ENCODE peak calls at places on chromosomes 3 and 15, in seven cellular contexts. One of them, this sample, is unnamed.

GRCh38 chr15:32853667-32854066 is 135.9 kb downstream of the GREM1 start:
- DNase-seq in NCI-H2029 treated with DMSO at 0.1 percent for 48 hours: no peak
- DNase-seq in T-helper 9 cell: no peak
- DNase-seq in stimulated activated CD8-positive, alpha-beta memory T cell treated with anti-CD3 and anti-CD28 coated beads, Interleukin-4, amount 100 ng/mL, for 24 hours: no peak
- DNase-seq in LHCN-M2: no peak
- DNase-seq in ELF-1: peak; percentile 37
- DNase-seq in body of pancreas: no peak
- DNase-seq in this sample: no peak

GRCh38 chr15:80179025-80179759 is 26.4 kb downstream of the FAH start:
- DNase-seq in stimulated activated CD8-positive, alpha-beta memory T cell treated with anti-CD3 and anti-CD28 coated beads, Interleukin-4, amount 100 ng/mL, for 24 hours: no peak
- DNase-seq in LHCN-M2: peak; percentile 95
- DNase-seq in ELF-1: no peak
- DNase-seq in body of pancreas: no peak
- DNase-seq in NCI-H2029 treated with DMSO at 0.1 percent for 48 hours: no peak
- DNase-seq in T-helper 9 cell: no peak
- DNase-seq in this sample: no peak

GRCh38 chr15:74988007-74988800 is 7.2 kb upstream of the SCAMP5 start:
- DNase-seq in T-helper 9 cell: no peak
- DNase-seq in LHCN-M2: peak; percentile 56
- DNase-seq in NCI-H2029 treated with DMSO at 0.1 percent for 48 hours: no peak
- DNase-seq in ELF-1: peak; percentile 79
- DNase-seq in body of pancreas: peak; percentile 71
- DNase-seq in stimulated activated CD8-positive, alpha-beta memory T cell treated with anti-CD3 and anti-CD28 coated beads, Interleukin-4, amount 100 ng/mL, for 24 hours: peak; percentile 21
- DNase-seq in this sample: no peak

GRCh38 chr3:131036200-131036816 is 9.6 kb downstream of the NEK11 start:
- DNase-seq in T-helper 9 cell: no peak
- DNase-seq in NCI-H2029 treated with DMSO at 0.1 percent for 48 hours: no peak
- DNase-seq in LHCN-M2: peak; percentile 67
- DNase-seq in body of pancreas: no peak
- DNase-seq in stimulated activated CD8-positive, alpha-beta memory T cell treated with anti-CD3 and anti-CD28 coated beads, Interleukin-4, amount 100 ng/mL, for 24 hours: no peak
- DNase-seq in ELF-1: no peak
- DNase-seq in this sample: no peak

GRCh38 chr3:49703443-49703927 is 14.1 kb downstream of the RNF123 start:
- DNase-seq in ELF-1: peak; percentile 82
- DNase-seq in T-helper 9 cell: peak; percentile 36
- DNase-seq in stimulated activated CD8-positive, alpha-beta memory T cell treated with anti-CD3 and anti-CD28 coated beads, Interleukin-4, amount 100 ng/mL, for 24 hours: peak; percentile 39
- DNase-seq in NCI-H2029 treated with DMSO at 0.1 percent for 48 hours: peak; percentile 28
- DNase-seq in LHCN-M2: peak; percentile 47
- DNase-seq in body of pancreas: peak; percentile 77
- DNase-seq in this sample: peak; percentile 91

GRCh38 chr3:51637941-51638471 is 33.0 kb upstream of the TEX264 start:
- DNase-seq in LHCN-M2: peak; percentile 56
- DNase-seq in NCI-H2029 treated with DMSO at 0.1 percent for 48 hours: no peak
- DNase-seq in ELF-1: peak; percentile 85
- DNase-seq in body of pancreas: peak; percentile 28
- DNase-seq in T-helper 9 cell: no peak
- DNase-seq in stimulated activated CD8-positive, alpha-beta memory T cell treated with anti-CD3 and anti-CD28 coated beads, Interleukin-4, amount 100 ng/mL, for 24 hours: peak; percentile 4
- DNase-seq in this sample: peak; percentile 23

GRCh38 chr3:149407898-149408297 is 30.4 kb upstream of the TM4SF1 start:
- DNase-seq in LHCN-M2: no peak
- DNase-seq in NCI-H2029 treated with DMSO at 0.1 percent for 48 hours: no peak
- DNase-seq in T-helper 9 cell: no peak
- DNase-seq in body of pancreas: peak; percentile 28
- DNase-seq in ELF-1: no peak
- DNase-seq in stimulated activated CD8-positive, alpha-beta memory T cell treated with anti-CD3 and anti-CD28 coated beads, Interleukin-4, amount 100 ng/mL, for 24 hours: no peak
- DNase-seq in this sample: no peak

GRCh38 chr15:47265686-47266085 is 451.6 kb upstream of the SEMA6D start:
- DNase-seq in LHCN-M2: no peak
- DNase-seq in body of pancreas: no peak
- DNase-seq in T-helper 9 cell: no peak
- DNase-seq in ELF-1: no peak
- DNase-seq in stimulated activated CD8-positive, alpha-beta memory T cell treated with anti-CD3 and anti-CD28 coated beads, Interleukin-4, amount 100 ng/mL, for 24 hours: no peak
- DNase-seq in NCI-H2029 treated with DMSO at 0.1 percent for 48 hours: no peak
- DNase-seq in this sample: no peak

GRCh38 chr3:180684807-180685206 is 5.5 kb upstream of the CCDC39 start:
- DNase-seq in T-helper 9 cell: no peak
- DNase-seq in LHCN-M2: no peak
- DNase-seq in ELF-1: peak; percentile 8
- DNase-seq in NCI-H2029 treated with DMSO at 0.1 percent for 48 hours: no peak
- DNase-seq in body of pancreas: no peak
- DNase-seq in stimulated activated CD8-positive, alpha-beta memory T cell treated with anti-CD3 and anti-CD28 coated beads, Interleukin-4, amount 100 ng/mL, for 24 hours: no peak
- DNase-seq in this sample: no peak

GRCh38 chr15:77634266-77634962 is 1.7 kb upstream of the LINGO1 start:
- DNase-seq in body of pancreas: peak; percentile 82
- DNase-seq in stimulated activated CD8-positive, alpha-beta memory T cell treated with anti-CD3 and anti-CD28 coated beads, Interleukin-4, amount 100 ng/mL, for 24 hours: peak; percentile 52
- DNase-seq in ELF-1: peak; percentile 94
- DNase-seq in T-helper 9 cell: peak; percentile 27
- DNase-seq in LHCN-M2: peak; percentile 28
- DNase-seq in NCI-H2029 treated with DMSO at 0.1 percent for 48 hours: no peak
- DNase-seq in this sample: peak; percentile 62

GRCh38 chr3:37909067-37909911 is 47.6 kb downstream of the CTDSPL start:
- DNase-seq in body of pancreas: peak; percentile 26
- DNase-seq in stimulated activated CD8-positive, alpha-beta memory T cell treated with anti-CD3 and anti-CD28 coated beads, Interleukin-4, amount 100 ng/mL, for 24 hours: no peak
- DNase-seq in NCI-H2029 treated with DMSO at 0.1 percent for 48 hours: no peak
- DNase-seq in T-helper 9 cell: no peak
- DNase-seq in LHCN-M2: peak; percentile 37
- DNase-seq in ELF-1: no peak
- DNase-seq in this sample: no peak

GRCh38 chr3:59759298-59760169 is 709.7 kb upstream of the CFAP20DC start:
- DNase-seq in ELF-1: no peak
- DNase-seq in body of pancreas: no peak
- DNase-seq in NCI-H2029 treated with DMSO at 0.1 percent for 48 hours: no peak
- DNase-seq in LHCN-M2: no peak
- DNase-seq in stimulated activated CD8-positive, alpha-beta memory T cell treated with anti-CD3 and anti-CD28 coated beads, Interleukin-4, amount 100 ng/mL, for 24 hours: peak; percentile 34
- DNase-seq in T-helper 9 cell: no peak
- DNase-seq in this sample: no peak

GRCh38 chr15:28974142-28974541 is 88.4 kb downstream of the APBA2 start:
- DNase-seq in T-helper 9 cell: no peak
- DNase-seq in NCI-H2029 treated with DMSO at 0.1 percent for 48 hours: no peak
- DNase-seq in LHCN-M2: no peak
- DNase-seq in ELF-1: no peak
- DNase-seq in body of pancreas: no peak
- DNase-seq in stimulated activated CD8-positive, alpha-beta memory T cell treated with anti-CD3 and anti-CD28 coated beads, Interleukin-4, amount 100 ng/mL, for 24 hours: peak; percentile 26
- DNase-seq in this sample: no peak

GRCh38 chr3:141524988-141525387 is 38.2 kb downstream of the RASA2 start:
- DNase-seq in T-helper 9 cell: no peak
- DNase-seq in NCI-H2029 treated with DMSO at 0.1 percent for 48 hours: no peak
- DNase-seq in stimulated activated CD8-positive, alpha-beta memory T cell treated with anti-CD3 and anti-CD28 coated beads, Interleukin-4, amount 100 ng/mL, for 24 hours: no peak
- DNase-seq in body of pancreas: no peak
- DNase-seq in ELF-1: no peak
- DNase-seq in LHCN-M2: no peak
- DNase-seq in this sample: no peak

GRCh38 chr3:19891740-19892139 is 42.3 kb downstream of the EFHB start:
- DNase-seq in body of pancreas: no peak
- DNase-seq in ELF-1: no peak
- DNase-seq in LHCN-M2: peak; percentile 34
- DNase-seq in T-helper 9 cell: no peak
- DNase-seq in NCI-H2029 treated with DMSO at 0.1 percent for 48 hours: no peak
- DNase-seq in stimulated activated CD8-positive, alpha-beta memory T cell treated with anti-CD3 and anti-CD28 coated beads, Interleukin-4, amount 100 ng/mL, for 24 hours: no peak
- DNase-seq in this sample: no peak

GRCh38 chr15:26674467-26674866 is 98.4 kb downstream of the GABRB3 start:
- DNase-seq in T-helper 9 cell: no peak
- DNase-seq in ELF-1: no peak
- DNase-seq in LHCN-M2: no peak
- DNase-seq in body of pancreas: no peak
- DNase-seq in NCI-H2029 treated with DMSO at 0.1 percent for 48 hours: no peak
- DNase-seq in stimulated activated CD8-positive, alpha-beta memory T cell treated with anti-CD3 and anti-CD28 coated beads, Interleukin-4, amount 100 ng/mL, for 24 hours: no peak
- DNase-seq in this sample: no peak

GRCh38 chr15:64279131-64279530 is 76.8 kb downstream of the CSNK1G1 start:
- DNase-seq in ELF-1: no peak
- DNase-seq in body of pancreas: no peak
- DNase-seq in stimulated activated CD8-positive, alpha-beta memory T cell treated with anti-CD3 and anti-CD28 coated beads, Interleukin-4, amount 100 ng/mL, for 24 hours: no peak
- DNase-seq in NCI-H2029 treated with DMSO at 0.1 percent for 48 hours: no peak
- DNase-seq in LHCN-M2: no peak
- DNase-seq in T-helper 9 cell: no peak
- DNase-seq in this sample: no peak

GRCh38 chr3:11558002-11558401 is 85.7 kb downstream of the VGLL4 start:
- DNase-seq in T-helper 9 cell: no peak
- DNase-seq in body of pancreas: peak; percentile 4
- DNase-seq in LHCN-M2: peak; percentile 86
- DNase-seq in ELF-1: no peak
- DNase-seq in NCI-H2029 treated with DMSO at 0.1 percent for 48 hours: no peak
- DNase-seq in stimulated activated CD8-positive, alpha-beta memory T cell treated with anti-CD3 and anti-CD28 coated beads, Interleukin-4, amount 100 ng/mL, for 24 hours: no peak
- DNase-seq in this sample: no peak

GRCh38 chr3:116423365-116423764 is 21.9 kb downstream of the LSAMP start:
- DNase-seq in NCI-H2029 treated with DMSO at 0.1 percent for 48 hours: peak; percentile 19
- DNase-seq in stimulated activated CD8-positive, alpha-beta memory T cell treated with anti-CD3 and anti-CD28 coated beads, Interleukin-4, amount 100 ng/mL, for 24 hours: no peak
- DNase-seq in body of pancreas: no peak
- DNase-seq in LHCN-M2: no peak
- DNase-seq in T-helper 9 cell: no peak
- DNase-seq in ELF-1: no peak
- DNase-seq in this sample: no peak

GRCh38 chr15:71349336-71349735 is 234.1 kb downstream of the THSD4 start:
- DNase-seq in body of pancreas: no peak
- DNase-seq in T-helper 9 cell: no peak
- DNase-seq in ELF-1: no peak
- DNase-seq in stimulated activated CD8-positive, alpha-beta memory T cell treated with anti-CD3 and anti-CD28 coated beads, Interleukin-4, amount 100 ng/mL, for 24 hours: no peak
- DNase-seq in LHCN-M2: no peak
- DNase-seq in NCI-H2029 treated with DMSO at 0.1 percent for 48 hours: no peak
- DNase-seq in this sample: no peak

GRCh38 chr3:31959951-31960792 is 20.9 kb downstream of the OSBPL10 start:
- DNase-seq in ELF-1: peak; percentile 45
- DNase-seq in stimulated activated CD8-positive, alpha-beta memory T cell treated with anti-CD3 and anti-CD28 coated beads, Interleukin-4, amount 100 ng/mL, for 24 hours: no peak
- DNase-seq in NCI-H2029 treated with DMSO at 0.1 percent for 48 hours: no peak
- DNase-seq in T-helper 9 cell: no peak
- DNase-seq in body of pancreas: no peak
- DNase-seq in LHCN-M2: peak; percentile 36
- DNase-seq in this sample: no peak

GRCh38 chr3:147354621-147355020 is 51.7 kb downstream of the ZIC4 start:
- DNase-seq in ELF-1: peak; percentile 51
- DNase-seq in T-helper 9 cell: no peak
- DNase-seq in NCI-H2029 treated with DMSO at 0.1 percent for 48 hours: no peak
- DNase-seq in body of pancreas: no peak
- DNase-seq in stimulated activated CD8-positive, alpha-beta memory T cell treated with anti-CD3 and anti-CD28 coated beads, Interleukin-4, amount 100 ng/mL, for 24 hours: no peak
- DNase-seq in LHCN-M2: no peak
- DNase-seq in this sample: no peak

GRCh38 chr15:57479005-57479404 is 102.7 kb downstream of the CGNL1 start:
- DNase-seq in NCI-H2029 treated with DMSO at 0.1 percent for 48 hours: no peak
- DNase-seq in stimulated activated CD8-positive, alpha-beta memory T cell treated with anti-CD3 and anti-CD28 coated beads, Interleukin-4, amount 100 ng/mL, for 24 hours: no peak
- DNase-seq in ELF-1: no peak
- DNase-seq in LHCN-M2: no peak
- DNase-seq in T-helper 9 cell: no peak
- DNase-seq in body of pancreas: peak; percentile 52
- DNase-seq in this sample: no peak

GRCh38 chr15:74433592-74434259 is at the start of gene SEMA7A:
- DNase-seq in stimulated activated CD8-positive, alpha-beta memory T cell treated with anti-CD3 and anti-CD28 coated beads, Interleukin-4, amount 100 ng/mL, for 24 hours: peak; percentile 70
- DNase-seq in ELF-1: peak; percentile 81
- DNase-seq in NCI-H2029 treated with DMSO at 0.1 percent for 48 hours: no peak
- DNase-seq in LHCN-M2: peak; percentile 77
- DNase-seq in T-helper 9 cell: peak; percentile 50
- DNase-seq in body of pancreas: peak; percentile 84
- DNase-seq in this sample: peak; percentile 98

GRCh38 chr3:153958635-153959320 is 162.4 kb upstream of the ARHGEF26 start:
- DNase-seq in ELF-1: no peak
- DNase-seq in stimulated activated CD8-positive, alpha-beta memory T cell treated with anti-CD3 and anti-CD28 coated beads, Interleukin-4, amount 100 ng/mL, for 24 hours: no peak
- DNase-seq in NCI-H2029 treated with DMSO at 0.1 percent for 48 hours: no peak
- DNase-seq in T-helper 9 cell: no peak
- DNase-seq in body of pancreas: no peak
- DNase-seq in LHCN-M2: peak; percentile 4
- DNase-seq in this sample: no peak

GRCh38 chr3:46076606-46077005 is 49.3 kb upstream of the XCR1 start:
- DNase-seq in LHCN-M2: peak; percentile 26
- DNase-seq in NCI-H2029 treated with DMSO at 0.1 percent for 48 hours: no peak
- DNase-seq in body of pancreas: no peak
- DNase-seq in stimulated activated CD8-positive, alpha-beta memory T cell treated with anti-CD3 and anti-CD28 coated beads, Interleukin-4, amount 100 ng/mL, for 24 hours: no peak
- DNase-seq in T-helper 9 cell: no peak
- DNase-seq in ELF-1: no peak
- DNase-seq in this sample: no peak

GRCh38 chr3:99339222-99339621 is 299.2 kb upstream of the COL8A1 start:
- DNase-seq in T-helper 9 cell: no peak
- DNase-seq in body of pancreas: no peak
- DNase-seq in ELF-1: no peak
- DNase-seq in NCI-H2029 treated with DMSO at 0.1 percent for 48 hours: no peak
- DNase-seq in stimulated activated CD8-positive, alpha-beta memory T cell treated with anti-CD3 and anti-CD28 coated beads, Interleukin-4, amount 100 ng/mL, for 24 hours: no peak
- DNase-seq in LHCN-M2: no peak
- DNase-seq in this sample: no peak

GRCh38 chr15:64847016-64847415 is 5.3 kb downstream of the PLEKHO2 start:
- DNase-seq in ELF-1: no peak
- DNase-seq in stimulated activated CD8-positive, alpha-beta memory T cell treated with anti-CD3 and anti-CD28 coated beads, Interleukin-4, amount 100 ng/mL, for 24 hours: no peak
- DNase-seq in T-helper 9 cell: no peak
- DNase-seq in body of pancreas: no peak
- DNase-seq in LHCN-M2: no peak
- DNase-seq in NCI-H2029 treated with DMSO at 0.1 percent for 48 hours: no peak
- DNase-seq in this sample: no peak

GRCh38 chr3:17605032-17605431 is 137.4 kb downstream of the TBC1D5 start:
- DNase-seq in ELF-1: no peak
- DNase-seq in NCI-H2029 treated with DMSO at 0.1 percent for 48 hours: no peak
- DNase-seq in T-helper 9 cell: no peak
- DNase-seq in stimulated activated CD8-positive, alpha-beta memory T cell treated with anti-CD3 and anti-CD28 coated beads, Interleukin-4, amount 100 ng/mL, for 24 hours: no peak
- DNase-seq in body of pancreas: no peak
- DNase-seq in LHCN-M2: peak; percentile 91
- DNase-seq in this sample: no peak

GRCh38 chr3:153073636-153074035 is 88.4 kb upstream of the RAP2B start:
- DNase-seq in LHCN-M2: no peak
- DNase-seq in NCI-H2029 treated with DMSO at 0.1 percent for 48 hours: no peak
- DNase-seq in T-helper 9 cell: no peak
- DNase-seq in ELF-1: no peak
- DNase-seq in stimulated activated CD8-positive, alpha-beta memory T cell treated with anti-CD3 and anti-CD28 coated beads, Interleukin-4, amount 100 ng/mL, for 24 hours: no peak
- DNase-seq in body of pancreas: no peak
- DNase-seq in this sample: no peak

GRCh38 chr3:134754768-134755559 is 40.1 kb upstream of the EPHB1 start:
- DNase-seq in NCI-H2029 treated with DMSO at 0.1 percent for 48 hours: no peak
- DNase-seq in stimulated activated CD8-positive, alpha-beta memory T cell treated with anti-CD3 and anti-CD28 coated beads, Interleukin-4, amount 100 ng/mL, for 24 hours: peak; percentile 3
- DNase-seq in ELF-1: peak; percentile 73
- DNase-seq in body of pancreas: peak; percentile 50
- DNase-seq in LHCN-M2: peak; percentile 28
- DNase-seq in T-helper 9 cell: no peak
- DNase-seq in this sample: peak; percentile 38

GRCh38 chr15:26628879-26629529 is 143.9 kb downstream of the GABRB3 start:
- DNase-seq in body of pancreas: peak; percentile 73
- DNase-seq in T-helper 9 cell: no peak
- DNase-seq in LHCN-M2: no peak
- DNase-seq in ELF-1: peak; percentile 91
- DNase-seq in NCI-H2029 treated with DMSO at 0.1 percent for 48 hours: no peak
- DNase-seq in stimulated activated CD8-positive, alpha-beta memory T cell treated with anti-CD3 and anti-CD28 coated beads, Interleukin-4, amount 100 ng/mL, for 24 hours: no peak
- DNase-seq in this sample: no peak

GRCh38 chr3:194019766-194020165 is 116.2 kb upstream of the HES1 start:
- DNase-seq in body of pancreas: peak; percentile 34
- DNase-seq in stimulated activated CD8-positive, alpha-beta memory T cell treated with anti-CD3 and anti-CD28 coated beads, Interleukin-4, amount 100 ng/mL, for 24 hours: no peak
- DNase-seq in ELF-1: no peak
- DNase-seq in LHCN-M2: no peak
- DNase-seq in T-helper 9 cell: no peak
- DNase-seq in NCI-H2029 treated with DMSO at 0.1 percent for 48 hours: no peak
- DNase-seq in this sample: no peak

GRCh38 chr3:157271283-157271882 is 111.4 kb upstream of the CCNL1 start:
- DNase-seq in stimulated activated CD8-positive, alpha-beta memory T cell treated with anti-CD3 and anti-CD28 coated beads, Interleukin-4, amount 100 ng/mL, for 24 hours: no peak
- DNase-seq in ELF-1: no peak
- DNase-seq in NCI-H2029 treated with DMSO at 0.1 percent for 48 hours: no peak
- DNase-seq in LHCN-M2: no peak
- DNase-seq in T-helper 9 cell: no peak
- DNase-seq in body of pancreas: no peak
- DNase-seq in this sample: no peak

GRCh38 chr3:56971816-56972215 is 88.6 kb upstream of the SPATA12 start:
- DNase-seq in stimulated activated CD8-positive, alpha-beta memory T cell treated with anti-CD3 and anti-CD28 coated beads, Interleukin-4, amount 100 ng/mL, for 24 hours: no peak
- DNase-seq in body of pancreas: no peak
- DNase-seq in ELF-1: no peak
- DNase-seq in T-helper 9 cell: no peak
- DNase-seq in LHCN-M2: no peak
- DNase-seq in NCI-H2029 treated with DMSO at 0.1 percent for 48 hours: no peak
- DNase-seq in this sample: no peak

GRCh38 chr15:79365765-79366164 is 54.9 kb downstream of the TMED3 start:
- DNase-seq in T-helper 9 cell: no peak
- DNase-seq in LHCN-M2: no peak
- DNase-seq in stimulated activated CD8-positive, alpha-beta memory T cell treated with anti-CD3 and anti-CD28 coated beads, Interleukin-4, amount 100 ng/mL, for 24 hours: no peak
- DNase-seq in NCI-H2029 treated with DMSO at 0.1 percent for 48 hours: no peak
- DNase-seq in ELF-1: peak; percentile 36
- DNase-seq in body of pancreas: no peak
- DNase-seq in this sample: no peak

GRCh38 chr3:150762662-150763121 is 277 bp downstream of the SIAH2 start:
- DNase-seq in body of pancreas: no peak
- DNase-seq in ELF-1: peak; percentile 18
- DNase-seq in LHCN-M2: no peak
- DNase-seq in stimulated activated CD8-positive, alpha-beta memory T cell treated with anti-CD3 and anti-CD28 coated beads, Interleukin-4, amount 100 ng/mL, for 24 hours: no peak
- DNase-seq in NCI-H2029 treated with DMSO at 0.1 percent for 48 hours: no peak
- DNase-seq in T-helper 9 cell: no peak
- DNase-seq in this sample: no peak

GRCh38 chr3:73674280-73674679 is 49.5 kb upstream of the PDZRN3 start:
- DNase-seq in body of pancreas: no peak
- DNase-seq in LHCN-M2: peak; percentile 82
- DNase-seq in NCI-H2029 treated with DMSO at 0.1 percent for 48 hours: no peak
- DNase-seq in ELF-1: no peak
- DNase-seq in T-helper 9 cell: no peak
- DNase-seq in stimulated activated CD8-positive, alpha-beta memory T cell treated with anti-CD3 and anti-CD28 coated beads, Interleukin-4, amount 100 ng/mL, for 24 hours: no peak
- DNase-seq in this sample: no peak